ENCODE peak calls at places on chromosome 3, in four cellular contexts. L, D, F and O are unnamed samples.

GRCh38 chr3:29285356-29286070 is 4.6 kb downstream of the RBMS3 start:
- DNase-seq in L (no peak), D (no peak), F (no peak), O (no peak)

GRCh38 chr3:14123308-14124222 is 1.1 kb downstream of the CHCHD4 start:
- DNase-seq in L (no peak), D (no peak), F (no peak), O (no peak)

GRCh38 chr3:194711913-194712312 is 26.2 kb downstream of the FAM43A start:
- DNase-seq in L (no peak), D (peak), F (peak), O (peak)

GRCh38 chr3:140499114-140499757 is 178.6 kb upstream of the TRIM42 start:
- DNase-seq in L (no peak), D (no peak), F (peak), O (no peak)

GRCh38 chr3:111069974-111070751 is 1.5 kb upstream of the NECTIN3 start:
- DNase-seq in L (no peak), D (peak), F (peak), O (no peak)

GRCh38 chr3:152835311-152836102 is 576 bp downstream of the P2RY1 start:
- DNase-seq in L (peak), D (peak), F (peak), O (no peak)

GRCh38 chr3:48564022-48564421 is 441 bp upstream of the UCN2 start:
- DNase-seq in L (peak), D (peak), F (peak), O (no peak)

GRCh38 chr3:114659109-114660081 is 365.6 kb downstream of the TIGIT start:
- DNase-seq in L (no peak), D (peak), F (no peak), O (no peak)

GRCh38 chr3:101195951-101196713 is 124.2 kb downstream of the IMPG2 start:
- DNase-seq in L (no peak), D (no peak), F (peak), O (peak)

GRCh38 chr3:47571391-47572165 is 7.1 kb downstream of the CSPG5 start:
- DNase-seq in L (no peak), D (no peak), F (no peak), O (no peak)

GRCh38 chr3:126267169-126267975 is 87.0 kb upstream of the ALDH1L1 start:
- DNase-seq in L (peak), D (peak), F (peak), O (no peak)

GRCh38 chr3:38707730-38708129 is 58.2 kb upstream of the SCN5A start:
- DNase-seq in L (no peak), D (no peak), F (peak), O (no peak)

GRCh38 chr3:105369501-105370371 is 3.0 kb downstream of the ALCAM start:
- DNase-seq in L (peak), D (peak), F (peak), O (no peak)

GRCh38 chr3:66083961-66084270 is 45.2 kb upstream of the MAGI1 start:
- DNase-seq in L (no peak), D (no peak), F (no peak), O (no peak)

GRCh38 chr3:73206006-73206405 is 144.5 kb downstream of the EBLN2 start:
- DNase-seq in L (no peak), D (no peak), F (no peak), O (no peak)

GRCh38 chr3:187971629-187972028 is 182.3 kb upstream of the LPP start:
- DNase-seq in L (no peak), D (no peak), F (no peak), O (no peak)

GRCh38 chr3:43997788-43998373 is 243.8 kb upstream of the TOPAZ1 start:
- DNase-seq in L (no peak), D (no peak), F (no peak), O (no peak)

GRCh38 chr3:174223611-174224010 is 635.5 kb upstream of the NAALADL2 start:
- DNase-seq in L (no peak), D (no peak), F (no peak), O (no peak)

GRCh38 chr3:30521156-30521555 is 85.2 kb upstream of the TGFBR2 start:
- DNase-seq in L (no peak), D (no peak), F (no peak), O (no peak)

GRCh38 chr3:147807773-147808172 is 398.6 kb downstream of the ZIC1 start:
- DNase-seq in L (no peak), D (no peak), F (no peak), O (no peak)

GRCh38 chr3:3664916-3665315 is 134.3 kb upstream of the LRRN1 start:
- DNase-seq in L (no peak), D (no peak), F (no peak), O (peak)
- H3K27ac ChIP-seq in L (no peak), D (no peak), F (no peak), O (peak)

GRCh38 chr3:148953094-148953493 is 38.2 kb upstream of the GYG1 start:
- DNase-seq in L (no peak), D (no peak), F (no peak), O (no peak)

GRCh38 chr3:148954981-148955380 is 36.4 kb upstream of the GYG1 start:
- DNase-seq in L (no peak), D (no peak), F (no peak), O (no peak)

GRCh38 chr3:148958681-148959080 is 32.7 kb upstream of the GYG1 start:
- DNase-seq in L (no peak), D (no peak), F (no peak), O (no peak)

GRCh38 chr3:148957586-148957985 is 33.8 kb upstream of the GYG1 start:
- DNase-seq in L (no peak), D (no peak), F (no peak), O (no peak)

GRCh38 chr3:148955544-148956346 is 35.6 kb upstream of the GYG1 start:
- DNase-seq in L (peak), D (peak), F (peak), O (no peak)
- H3K27ac ChIP-seq in L (peak), D (peak), F (no peak), O (no peak)

GRCh38 chr3:59728509-59728908 is 678.7 kb upstream of the CFAP20DC start:
- DNase-seq in L (no peak), D (no peak), F (no peak), O (no peak)
- H3K27ac ChIP-seq in L (no peak), D (no peak), F (no peak), O (no peak)

DNA sequence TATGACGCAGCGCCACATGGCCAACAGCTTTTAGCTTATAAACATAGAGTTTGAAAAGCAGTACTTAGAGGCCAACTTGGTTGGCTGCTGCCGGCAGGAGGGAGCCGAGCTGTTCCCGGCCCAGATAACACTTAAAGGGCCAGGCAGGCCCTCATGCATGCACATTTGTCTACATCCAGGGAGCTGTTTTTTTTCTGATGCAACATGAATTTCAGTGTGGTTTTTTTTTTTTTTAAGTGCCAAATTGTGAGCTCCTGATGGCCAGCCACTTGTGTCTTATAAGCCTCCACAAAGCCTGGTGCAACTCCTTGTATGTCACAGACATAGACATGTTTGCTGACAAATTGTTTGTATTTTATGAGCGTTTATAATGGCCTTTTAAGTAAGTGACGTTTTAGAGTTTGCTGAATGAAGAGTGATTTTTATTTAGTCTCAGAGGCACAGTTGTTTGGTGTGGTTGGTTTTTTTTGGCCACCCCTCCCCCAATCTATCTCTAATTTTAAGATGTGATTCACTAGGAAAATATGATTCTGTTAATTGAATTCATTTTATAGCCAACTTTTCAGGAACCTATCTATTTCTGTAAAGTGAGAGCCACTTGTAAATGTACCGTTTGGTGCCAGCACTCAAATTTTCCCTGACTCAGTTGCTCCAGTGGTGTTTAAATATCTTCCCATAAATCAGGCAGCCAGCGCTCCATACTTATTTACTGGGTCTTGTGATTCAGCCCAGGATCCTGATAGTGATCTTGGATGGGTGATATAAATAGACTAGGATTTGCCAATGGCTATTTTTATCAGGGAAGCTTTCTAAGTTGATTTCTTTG is 134.3 kb downstream of the VGLL4 start:
- DNase-seq in L (peak), D (peak), F (no peak), O (no peak)
- H3K27ac ChIP-seq in L (peak), D (peak), F (peak), O (no peak)